ENCODE peak calls at places on chromosomes 1 and 21, in six cellular contexts. A is pancreas; P is substantia nigra; T is ovary; K is CD4-positive, CD25-positive, alpha-beta regulatory T cell; D is Peyer's patch. O is an unnamed sample.

GRCh38 chr1:93817819-93818569 is 61.0 kb downstream of the DNTTIP2 start:
- DNase-seq in A (no peak), D (no peak), T (no peak), K (no peak), P (no peak), O (no peak)

GRCh38 chr1:22207605-22208264 is 64.8 kb upstream of the WNT4 start:
- DNase-seq in D (no peak), K (no peak), P (no peak), A (no peak), T (no peak), O (no peak)

GRCh38 chr1:1394116-1394515 is 5.0 kb downstream of the CCNL2 start:
- DNase-seq in D (no peak), P (no peak), A (peak), T (no peak), K (no peak), O (no peak)

GRCh38 chr1:163436133-163436532 is 114.4 kb downstream of the NUF2 start:
- DNase-seq in P (no peak), D (no peak), A (no peak), T (no peak), K (no peak), O (no peak)

GRCh38 chr1:21586926-21587601 is 77.8 kb downstream of the ALPL start:
- DNase-seq in D (peak), T (peak), K (no peak), A (no peak), P (no peak), O (peak)

GRCh38 chr1:92051948-92052347 is 22.2 kb downstream of the EPHX4 start:
- DNase-seq in K (no peak), A (no peak), P (no peak), D (no peak), T (no peak), O (no peak)

GRCh38 chr1:165539306-165539705 is 4.5 kb upstream of the LRRC52 start:
- DNase-seq in A (no peak), K (no peak), P (no peak), D (no peak), T (no peak), O (no peak)

GRCh38 chr1:71046891-71047634 is 553 bp downstream of the PTGER3 start:
- DNase-seq in A (peak), P (no peak), T (peak), D (no peak), K (no peak), O (no peak)

GRCh38 chr1:101259744-101260148 is 22.9 kb downstream of the S1PR1 start:
- DNase-seq in K (no peak), T (no peak), P (no peak), D (no peak), A (no peak), O (no peak)

GRCh38 chr21:28239345-28239744 is 753.3 kb downstream of the LTN1 start:
- DNase-seq in A (no peak), P (no peak), K (no peak), D (no peak), T (no peak), O (no peak)

GRCh38 chr1:152110860-152111514 is 4.3 kb downstream of the TCHH start:
- DNase-seq in T (no peak), P (no peak), K (no peak), A (peak), D (no peak), O (no peak)

GRCh38 chr1:179941439-179941838 is 13.2 kb upstream of the CEP350 start:
- DNase-seq in K (no peak), D (no peak), A (no peak), T (no peak), P (no peak), O (no peak)

GRCh38 chr21:27429612-27430361 is 462.9 kb upstream of the ADAMTS5 start:
- DNase-seq in A (no peak), D (no peak), T (no peak), P (no peak), K (no peak), O (peak)

GRCh38 chr1:107936498-107937481 is 28.2 kb downstream of the VAV3 start:
- DNase-seq in D (peak), K (peak), A (no peak), T (no peak), P (no peak), O (no peak)

GRCh38 chr1:23807453-23807852 is 6.9 kb upstream of the GALE start:
- DNase-seq in A (no peak), D (no peak), T (no peak), P (no peak), K (no peak), O (no peak)

GRCh38 chr1:23814016-23814415 is 11.2 kb downstream of the HMGCL start:
- DNase-seq in D (no peak), T (no peak), A (no peak), K (no peak), P (no peak), O (no peak)

GRCh38 chr1:23810818-23811420 is 10.4 kb upstream of the GALE start:
- DNase-seq in D (peak), T (no peak), K (peak), P (no peak), A (no peak), O (peak)

GRCh38 chr1:23805025-23805424 is 4.5 kb upstream of the GALE start:
- DNase-seq in P (no peak), D (no peak), K (no peak), A (no peak), T (no peak), O (no peak)

DNA sequence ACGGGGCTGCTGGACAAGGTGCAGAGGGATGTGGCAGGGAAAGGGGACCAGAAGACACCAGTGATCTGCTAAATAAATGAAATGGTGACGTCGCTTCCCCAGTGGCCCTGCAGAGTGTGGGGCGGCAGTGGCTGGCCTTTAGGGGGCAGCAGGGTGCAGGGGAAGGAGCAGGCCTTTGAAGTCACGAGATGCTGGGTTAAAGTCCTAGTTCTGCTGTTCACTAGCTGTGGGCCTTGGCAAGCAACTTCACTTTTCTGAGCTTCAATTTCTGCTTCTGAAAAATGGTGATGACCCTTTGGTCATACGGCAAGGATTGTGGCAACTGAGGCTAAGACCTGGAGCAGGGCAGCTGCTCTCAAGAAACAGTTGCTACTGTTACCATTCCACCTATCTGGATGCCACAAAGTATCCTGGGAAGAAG is 9.2 kb upstream of the GALE start:
- DNase-seq in D (peak), A (peak), P (peak), T (no peak), K (peak), O (peak)
- H3K27ac ChIP-seq in D (peak), A (no peak), P (no peak), T (no peak), K (peak), O (peak)

DNA sequence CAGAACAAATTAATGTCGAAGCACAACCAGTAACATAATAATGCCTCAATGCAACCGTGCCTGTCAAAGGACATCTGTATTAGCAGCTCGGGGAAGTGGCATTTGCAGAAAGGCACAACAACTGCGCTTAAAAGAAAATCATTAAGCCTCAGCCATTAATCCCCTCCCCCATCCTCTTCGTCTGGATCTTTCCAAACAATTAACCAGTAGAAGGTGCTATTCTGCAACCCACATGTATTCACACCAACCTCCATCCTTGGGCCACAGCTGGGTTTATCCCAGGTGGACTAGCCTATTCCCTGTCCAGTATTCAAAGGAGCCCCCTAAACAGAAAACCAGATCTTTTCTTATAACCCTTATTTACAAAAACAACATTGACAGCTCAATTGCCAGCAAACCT is 2.6 kb downstream of the RERE start:
- DNase-seq in T (no peak), P (no peak), K (no peak), D (no peak), A (no peak), O (no peak)
- H3K27ac ChIP-seq in T (no peak), P (peak), K (no peak), D (no peak), A (no peak), O (no peak)

GRCh38 chr1:85314726-85315125 is 38.3 kb upstream of the BCL10 start:
- DNase-seq in K (no peak), T (no peak), D (no peak), P (no peak), A (no peak), O (no peak)

GRCh38 chr1:85316324-85316723 is 39.9 kb upstream of the BCL10 start:
- DNase-seq in D (no peak), A (no peak), P (no peak), K (no peak), T (no peak), O (no peak)

GRCh38 chr1:85313888-85314696 is 37.7 kb upstream of the BCL10 start:
- DNase-seq in K (no peak), P (no peak), T (no peak), A (no peak), D (no peak), O (no peak)

GRCh38 chr1:85317580-85317979 is 41.1 kb upstream of the BCL10 start:
- DNase-seq in A (no peak), P (no peak), T (no peak), K (no peak), D (no peak), O (no peak)

DNA sequence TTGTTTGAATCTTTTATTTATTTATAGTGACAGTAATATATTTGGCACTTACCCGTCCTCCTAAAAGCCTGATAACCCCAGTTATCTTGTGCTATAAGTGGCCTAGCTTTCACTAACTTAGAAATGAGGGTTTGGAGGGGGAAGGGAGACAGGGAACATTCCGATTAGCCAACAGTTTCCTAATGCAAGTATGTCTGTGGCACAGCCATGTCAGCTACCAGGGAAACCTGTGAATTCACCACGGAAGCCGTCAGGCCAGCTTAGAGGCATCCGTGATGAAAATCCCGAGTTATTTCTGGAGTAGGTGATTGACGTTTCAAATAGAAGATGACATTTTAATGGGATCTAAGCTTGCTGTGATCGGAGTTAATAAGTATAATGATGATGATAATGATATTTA is 39.4 kb upstream of the BCL10 start:
- DNase-seq in A (no peak), T (no peak), P (no peak), D (no peak), K (no peak), O (peak)
- H3K27ac ChIP-seq in A (no peak), T (no peak), P (no peak), D (no peak), K (no peak), O (peak)

GRCh38 chr21:38963006-38963405 is 157.3 kb downstream of the ETS2 start:
- DNase-seq in K (no peak), T (no peak), D (no peak), P (no peak), A (no peak), O (no peak)

GRCh38 chr21:38970765-38971164 is 165.0 kb downstream of the ETS2 start:
- DNase-seq in K (no peak), P (no peak), T (no peak), D (no peak), A (no peak), O (no peak)

GRCh38 chr21:38965241-38965640 is 159.5 kb downstream of the ETS2 start:
- DNase-seq in A (no peak), P (no peak), T (no peak), D (no peak), K (no peak), O (no peak)

GRCh38 chr21:38968887-38969543 is 163.3 kb downstream of the ETS2 start:
- DNase-seq in P (no peak), T (no peak), K (no peak), D (no peak), A (no peak), O (no peak)

DNA sequence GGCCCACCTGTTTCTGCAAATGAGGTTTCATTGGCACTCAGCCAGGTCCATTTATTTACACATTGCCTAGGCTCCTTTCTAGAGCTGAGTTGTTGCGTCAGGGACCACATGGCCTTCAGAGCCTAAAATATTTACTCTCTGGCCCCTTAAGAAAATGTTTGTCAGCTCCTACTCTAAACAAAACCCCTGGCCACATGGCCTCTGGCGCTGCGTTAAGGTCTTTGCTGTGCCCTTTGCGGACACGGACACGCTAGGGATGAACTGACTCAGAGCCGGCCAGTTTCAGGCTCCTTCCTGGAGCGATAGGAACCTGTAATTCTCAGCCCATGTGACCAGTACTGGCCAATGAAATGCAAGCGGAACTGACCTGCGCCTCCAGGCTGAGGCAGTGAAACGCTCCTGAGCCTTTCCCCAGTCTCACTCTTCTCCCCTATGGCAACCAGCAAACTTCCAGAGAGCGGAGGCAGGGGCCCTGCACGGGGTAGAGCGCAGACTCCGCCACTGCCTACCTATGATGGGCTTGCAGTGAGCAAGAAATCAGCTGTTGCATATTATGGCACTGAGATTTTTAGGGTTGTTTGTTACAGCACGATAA is 160.3 kb downstream of the ETS2 start:
- DNase-seq in K (no peak), D (no peak), A (peak), T (no peak), P (no peak), O (no peak)
- H3K27ac ChIP-seq in K (no peak), D (peak), A (peak), T (no peak), P (no peak), O (peak)

GRCh38 chr21:24994717-24995116 is 612.6 kb downstream of the MRPL39 start:
- DNase-seq in K (no peak), D (no peak), P (no peak), A (no peak), T (no peak), O (no peak)
- H3K27ac ChIP-seq in K (no peak), D (no peak), P (no peak), A (no peak), T (no peak), O (no peak)

GRCh38 chr1:36170643-36171412 is 14.9 kb downstream of the MAP7D1 start:
- DNase-seq in K (no peak), D (no peak), T (no peak), A (no peak), P (no peak), O (no peak)
- H3K27ac ChIP-seq in K (no peak), D (no peak), T (no peak), A (no peak), P (peak), O (peak)

GRCh38 chr1:211947396-211948295 is 87.7 kb downstream of the INTS7 start:
- DNase-seq in P (no peak), T (no peak), A (no peak), D (no peak), K (no peak), O (no peak)

GRCh38 chr1:211944733-211945500 is 90.4 kb downstream of the INTS7 start:
- DNase-seq in K (no peak), D (no peak), T (no peak), P (no peak), A (no peak), O (no peak)

GRCh38 chr1:211938473-211939080 is 96.8 kb downstream of the INTS7 start:
- DNase-seq in D (no peak), T (no peak), A (no peak), P (no peak), K (no peak), O (no peak)

GRCh38 chr1:211939876-211940468 is 95.4 kb downstream of the INTS7 start:
- DNase-seq in P (no peak), D (peak), K (no peak), A (no peak), T (no peak), O (no peak)

GRCh38 chr1:211942583-211942982 is 92.8 kb downstream of the INTS7 start:
- DNase-seq in A (no peak), D (no peak), K (no peak), P (no peak), T (no peak), O (no peak)
- H3K27ac ChIP-seq in A (no peak), D (no peak), K (no peak), P (no peak), T (no peak), O (no peak)

DNA sequence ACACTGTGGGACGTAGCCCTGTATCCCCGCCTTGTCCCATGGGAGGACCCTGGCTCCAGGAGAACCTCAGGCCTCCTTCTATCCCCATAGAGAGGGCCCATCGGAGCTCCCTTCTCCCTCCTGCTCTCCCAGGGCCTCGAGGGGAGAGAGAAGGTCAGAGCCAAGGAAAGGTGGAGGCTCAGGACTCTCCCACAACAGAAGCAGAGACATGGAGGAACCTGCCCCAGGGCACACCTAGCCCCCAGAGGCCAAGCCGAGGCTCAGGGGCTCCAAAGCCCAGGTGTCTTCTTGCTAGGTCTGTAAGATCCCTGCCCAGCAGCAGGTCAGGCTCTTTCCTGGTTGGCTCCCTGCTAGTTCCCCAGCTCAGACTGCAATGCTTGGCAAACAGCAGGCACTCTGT is 34.4 kb upstream of the ARF1 start:
- DNase-seq in T (no peak), A (no peak), P (no peak), D (no peak), K (no peak), O (no peak)
- H3K27ac ChIP-seq in T (no peak), A (no peak), P (no peak), D (no peak), K (no peak), O (no peak)